ENCODE peak calls at places on chromosomes 11 and 22, in four cellular contexts. W, S, A and Z are unnamed samples.

GRCh38 chr11:60908803-60909202 is 2.4 kb upstream of the PRPF19 start:
- DNase-seq in S (no peak), W (no peak), A (no peak), Z (no peak)

GRCh38 chr11:62061356-62062222 is 62.2 kb upstream of the INCENP start:
- DNase-seq in A (no peak), W (no peak), S (no peak), Z (no peak)

GRCh38 chr11:126147268-126148111 is 64.0 kb downstream of the RPUSD4 start:
- DNase-seq in S (no peak), W (no peak), A (no peak), Z (no peak)

GRCh38 chr11:105647780-105648179 is 37.9 kb downstream of the GRIA4 start:
- DNase-seq in S (no peak), W (no peak), A (no peak), Z (no peak)

GRCh38 chr22:27948569-27948968 is 29.5 kb upstream of the PITPNB start:
- DNase-seq in A (no peak), W (no peak), S (no peak), Z (no peak)

GRCh38 chr11:35146074-35146521 is 7.1 kb downstream of the CD44 start:
- DNase-seq in W (no peak), A (peak), S (no peak), Z (no peak)

GRCh38 chr22:46740910-46741785 is 3.1 kb upstream of the CERK start:
- DNase-seq in S (no peak), W (no peak), A (no peak), Z (no peak)

GRCh38 chr22:31346733-31347250 is 646 bp upstream of the PATZ1 start:
- DNase-seq in S (peak), A (no peak), W (no peak), Z (no peak)

GRCh38 chr11:95499516-95500135 is 268.6 kb upstream of the SESN3 start:
- DNase-seq in W (no peak), A (no peak), S (no peak), Z (no peak)

GRCh38 chr11:57638005-57638760 is 11.5 kb downstream of the YPEL4 start:
- DNase-seq in A (no peak), S (no peak), W (peak), Z (no peak)

GRCh38 chr11:131969261-131969660 is 598.8 kb downstream of the NTM start:
- DNase-seq in A (no peak), S (no peak), W (no peak), Z (no peak)

GRCh38 chr11:112837162-112837826 is 123.9 kb upstream of the NCAM1 start:
- DNase-seq in A (no peak), S (no peak), W (no peak), Z (peak)

GRCh38 chr11:113487622-113488021 is 12.4 kb upstream of the DRD2 start:
- DNase-seq in A (no peak), W (no peak), S (no peak), Z (no peak)

GRCh38 chr22:35642305-35642741 is 5.9 kb upstream of the APOL6 start:
- DNase-seq in S (no peak), A (no peak), W (no peak), Z (no peak)

GRCh38 chr11:128888034-128888985 is 2.8 kb upstream of the KCNJ5 start:
- DNase-seq in W (peak), S (no peak), A (no peak), Z (no peak)

GRCh38 chr11:71311176-71311925 is 59.0 kb upstream of the SHANK2 start:
- DNase-seq in S (no peak), A (no peak), W (peak), Z (no peak)

GRCh38 chr11:89205378-89205777 is 27.7 kb downstream of the TYR start:
- DNase-seq in S (no peak), A (no peak), W (no peak), Z (peak)

GRCh38 chr22:39348909-39349505 is 784 bp upstream of the SYNGR1 start:
- DNase-seq in A (no peak), W (no peak), S (no peak), Z (no peak)

GRCh38 chr11:117795726-117796455 is 1.1 kb downstream of the DSCAML1 start:
- DNase-seq in S (no peak), A (no peak), W (peak), Z (no peak)

GRCh38 chr11:25293166-25293565 is 796.3 kb downstream of the LUZP2 start:
- DNase-seq in A (no peak), W (no peak), S (no peak), Z (no peak)
- TF ChIP-seq POLR2A in A (no peak), W (no peak), S (no peak), Z (no peak)

GRCh38 chr11:85939099-85940015 is 84.2 kb downstream of the CCDC83 start:
- DNase-seq in W (no peak), S (peak), A (no peak), Z (no peak)
- TF ChIP-seq EGR1 in W (no peak), S (no peak), A (no peak), Z (no peak)

GRCh38 chr22:21867528-21868266 is at the start of gene MAPK1:
- DNase-seq in W (peak), S (peak), A (peak), Z (peak)
- TF ChIP-seq POLR2A in W (peak), S (no peak), A (peak), Z (peak)

GRCh38 chr22:29073618-29074275 is 912 bp downstream of the KREMEN1 start:
- DNase-seq in S (no peak), A (no peak), W (peak), Z (no peak)
- TF ChIP-seq EGR1 in S (peak), A (peak), W (peak), Z (peak)

DNA sequence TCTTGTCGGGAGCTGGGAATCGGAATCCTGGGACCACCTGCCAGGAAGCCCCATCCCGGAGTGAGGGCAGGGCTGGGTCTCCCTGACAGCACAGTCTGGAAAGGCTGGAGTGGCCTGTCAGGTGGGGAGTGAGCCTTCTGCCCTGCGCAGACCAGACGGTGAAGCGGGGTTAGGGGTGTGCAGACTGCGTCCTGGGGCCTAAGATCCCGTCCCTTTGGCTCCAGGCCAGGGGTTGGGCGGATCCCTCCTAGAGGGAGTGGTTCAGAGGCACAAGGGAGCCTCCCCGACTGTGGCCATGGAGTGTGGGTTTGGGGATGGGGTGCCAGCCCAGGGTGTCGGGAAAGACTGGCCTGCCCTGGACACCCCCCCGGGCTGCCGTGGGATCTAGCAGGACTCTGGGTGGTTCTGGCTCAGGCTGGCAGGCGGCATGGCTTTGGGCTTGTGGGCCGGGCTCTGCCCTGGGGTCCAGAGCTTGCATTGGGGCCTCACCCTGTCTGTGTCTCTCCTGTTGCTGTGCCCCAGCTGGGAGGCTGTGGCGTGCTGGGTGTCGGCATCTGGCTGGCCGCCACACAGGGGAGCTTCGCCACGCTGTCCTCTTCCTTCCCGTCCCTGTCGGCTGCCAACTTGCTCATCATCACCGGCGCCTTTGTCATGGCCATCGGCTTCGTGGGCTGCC is 19.5 kb downstream of the TSPAN4 start:
- DNase-seq in A (no peak), S (peak), W (peak), Z (no peak)
- TF ChIP-seq POLR2A in A (no peak), S (no peak), W (peak), Z (no peak)

GRCh38 chr11:17351171-17351509 is 460 bp upstream of the NCR3LG1 start:
- DNase-seq in S (no peak), A (no peak), W (no peak), Z (no peak)

GRCh38 chr11:17352925-17353227 is 1.3 kb downstream of the NCR3LG1 start:
- DNase-seq in S (peak), W (peak), A (no peak), Z (no peak)

GRCh38 chr11:17351510-17352176 is at the start of gene NCR3LG1:
- DNase-seq in W (peak), S (peak), A (no peak), Z (no peak)

GRCh38 chr11:17354070-17354924 is 2.7 kb downstream of the NCR3LG1 start:
- DNase-seq in A (peak), S (peak), W (peak), Z (peak)

DNA sequence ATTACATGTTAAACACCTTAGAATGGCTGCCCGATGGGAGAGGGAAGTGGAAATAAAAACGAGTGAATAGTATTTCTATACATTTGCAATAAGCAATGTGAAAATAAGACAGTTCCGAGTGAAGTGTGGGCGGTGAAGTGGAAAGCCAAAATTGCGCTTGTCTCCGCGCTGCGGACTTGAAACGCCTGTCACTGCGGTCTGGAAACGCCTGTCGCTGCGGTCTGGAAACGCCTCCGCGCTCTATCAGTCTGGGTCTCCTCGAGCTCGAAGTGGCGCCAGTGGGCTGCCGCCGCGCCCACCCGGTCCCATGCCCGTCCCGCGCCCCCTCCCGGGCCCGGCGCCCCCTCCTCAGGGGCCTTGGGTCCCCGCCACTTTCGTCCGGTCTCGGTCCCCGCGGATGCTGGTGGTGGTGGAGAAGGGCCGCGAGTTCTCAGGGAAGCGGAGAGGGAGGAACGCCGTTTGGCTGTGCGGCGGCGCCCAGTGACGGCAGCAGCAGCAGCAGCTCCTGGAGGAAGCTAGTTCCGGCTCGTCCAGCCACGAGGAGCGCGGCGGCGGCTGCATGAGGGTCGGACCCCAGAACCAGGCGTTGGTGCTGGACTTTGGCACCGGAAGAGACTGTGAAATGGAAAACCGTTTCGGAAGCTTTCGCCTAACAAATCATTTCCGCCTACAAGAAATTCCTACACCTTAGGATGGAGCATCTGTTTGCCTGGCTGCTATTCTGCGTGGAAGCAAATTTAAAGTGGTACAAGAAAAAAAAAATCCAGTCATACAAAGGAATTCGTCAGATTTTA is 1.8 kb downstream of the NCR3LG1 start:
- DNase-seq in W (peak), S (peak), A (peak), Z (peak)
- TF ChIP-seq EGR1 in W (no peak), S (peak), A (peak), Z (peak)

GRCh38 chr22:17057959-17058814 is 26.6 kb upstream of the IL17RA start:
- DNase-seq in A (no peak), S (peak), W (peak), Z (peak)

GRCh38 chr22:17064498-17065100 is 20.2 kb upstream of the IL17RA start:
- DNase-seq in A (no peak), W (peak), S (no peak), Z (no peak)

GRCh38 chr22:17065433-17065832 is 19.4 kb upstream of the IL17RA start:
- DNase-seq in S (no peak), A (no peak), W (peak), Z (no peak)

GRCh38 chr22:17060126-17060525 is 24.7 kb upstream of the IL17RA start:
- DNase-seq in S (no peak), W (peak), A (no peak), Z (no peak)

DNA sequence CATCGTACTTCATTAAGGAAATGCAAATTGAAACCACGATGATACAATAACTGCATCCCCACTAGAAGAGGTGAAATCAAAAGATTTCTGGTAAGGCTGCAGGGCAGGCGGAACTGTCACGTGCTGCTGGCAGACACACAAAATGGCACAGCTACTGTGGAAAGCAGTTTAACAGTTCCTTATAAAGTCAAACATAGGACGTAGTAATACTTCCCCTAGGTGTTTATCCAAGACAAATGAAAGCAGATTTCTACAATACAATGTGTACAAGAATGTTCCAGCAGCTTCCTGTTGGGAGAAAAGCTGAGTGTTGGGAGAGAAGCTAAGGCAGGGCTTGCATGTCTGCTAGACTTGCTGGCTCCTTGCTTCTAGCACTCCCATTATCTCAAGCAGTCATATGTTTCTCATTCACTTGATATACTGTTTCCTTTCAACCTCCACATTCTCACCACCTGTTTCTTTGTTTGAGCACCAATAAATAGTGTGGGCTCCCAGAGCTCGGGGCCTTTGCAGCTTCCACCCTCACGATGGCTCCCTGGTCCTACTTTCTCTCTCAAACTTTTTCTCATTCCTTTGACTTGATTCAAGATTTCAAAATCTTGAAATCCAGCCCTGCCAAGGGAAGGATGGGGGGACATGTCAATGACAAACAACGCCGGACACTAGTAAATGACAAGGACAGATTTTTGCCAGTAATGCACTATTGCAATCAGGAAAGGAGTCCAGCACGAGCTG is 21.3 kb upstream of the IL17RA start:
- DNase-seq in A (no peak), W (peak), S (no peak), Z (no peak)
- TF ChIP-seq POLR2A in A (no peak), W (no peak), S (no peak), Z (no peak)

DNA sequence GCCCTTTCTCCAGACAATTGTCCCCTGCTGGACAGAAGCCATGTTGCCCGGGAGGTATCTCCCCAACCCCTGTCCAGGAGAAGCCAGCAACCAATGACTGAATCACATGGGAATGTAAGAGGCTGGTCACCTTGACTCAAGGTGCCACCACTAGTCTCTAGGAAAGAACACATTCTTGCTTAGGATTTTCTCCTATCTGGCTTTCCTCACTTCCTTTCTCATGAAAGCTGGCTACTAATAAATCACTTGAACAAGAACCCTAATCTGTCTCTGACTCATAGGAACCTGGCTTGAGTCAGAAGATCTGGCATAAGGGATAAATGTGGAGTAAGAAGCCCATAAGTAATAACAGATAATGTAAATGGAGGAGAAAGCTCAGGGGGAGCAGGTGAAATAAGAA is 101.4 kb upstream of the C11orf87 start:
- DNase-seq in W (no peak), A (no peak), S (no peak), Z (peak)
- TF ChIP-seq EGR1 in W (no peak), A (no peak), S (no peak), Z (no peak)

GRCh38 chr22:41621099-41621910 is at the start of gene XRCC6:
- DNase-seq in W (peak), S (peak), A (peak), Z (peak)
- TF ChIP-seq POLR2A in W (peak), S (peak), A (peak), Z (peak)

GRCh38 chr22:49271369-49271727 is 556.3 kb downstream of the BRD1 start:
- DNase-seq in W (no peak), S (no peak), A (no peak), Z (no peak)

GRCh38 chr22:49269371-49269770 is 558.3 kb downstream of the BRD1 start:
- DNase-seq in W (peak), A (no peak), S (no peak), Z (no peak)

GRCh38 chr22:49268924-49269323 is 558.7 kb downstream of the BRD1 start:
- DNase-seq in W (no peak), A (no peak), S (no peak), Z (no peak)

GRCh38 chr22:49270595-49271368 is 556.9 kb downstream of the BRD1 start:
- DNase-seq in A (no peak), W (no peak), S (no peak), Z (no peak)

DNA sequence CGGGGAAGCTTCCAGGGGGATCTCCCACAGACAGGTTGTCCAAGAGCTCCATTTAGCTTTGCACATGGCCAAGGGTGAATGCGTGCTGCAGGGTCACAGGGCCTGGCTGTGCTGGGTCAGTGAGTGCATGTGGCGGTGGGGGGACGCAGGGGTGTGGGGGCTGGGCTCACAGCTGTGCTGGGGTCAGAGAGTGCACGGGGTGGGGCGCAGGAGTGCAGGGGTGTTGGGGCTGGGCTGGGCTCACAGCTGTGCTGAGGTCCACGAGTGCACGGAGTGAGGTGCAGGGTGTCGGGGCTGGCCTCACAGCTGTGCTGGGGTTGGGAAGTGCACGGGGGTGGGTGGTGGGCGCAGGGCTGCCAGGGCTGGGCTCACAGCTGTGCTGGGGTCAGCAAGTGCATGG is 557.7 kb downstream of the BRD1 start:
- DNase-seq in S (no peak), W (peak), A (no peak), Z (no peak)
- TF ChIP-seq EGR1 in S (no peak), W (no peak), A (no peak), Z (no peak)